ENCODE peak calls at places on chromosomes 6 and 20, in eight cellular contexts. T is heart left ventricle, R is breast epithelium, V is IMR-90, O is prostate gland, P is tibial nerve, Z is uterus, Q is testis. U is an unnamed sample.

GRCh38 chr6:33298773-33299236 is at the start of gene RGL2:
- DNase-seq in T (peak), R (peak), V (peak), O (peak), P (peak), Z (peak), Q (peak), U (no peak)

GRCh38 chr20:32538526-32538918 is 46.6 kb downstream of the NOL4L start:
- DNase-seq in T (peak), R (no peak), V (no peak), O (no peak), P (no peak), Z (no peak), Q (peak), U (no peak)

GRCh38 chr20:33516882-33517281 is 27.0 kb downstream of the CBFA2T2 start:
- DNase-seq in T (no peak), R (no peak), V (peak), O (no peak), P (no peak), Z (no peak), Q (no peak), U (no peak)

GRCh38 chr6:20778917-20779316 is 244.7 kb downstream of the CDKAL1 start:
- DNase-seq in T (no peak), R (no peak), V (no peak), O (no peak), P (no peak), Z (no peak), Q (no peak), U (no peak)

GRCh38 chr6:96249748-96250147 is 234.0 kb downstream of the FUT9 start:
- DNase-seq in T (no peak), R (no peak), V (no peak), O (no peak), P (no peak), Z (no peak), Q (no peak), U (no peak)

GRCh38 chr6:129567374-129567773 is 142.6 kb downstream of the ARHGAP18 start:
- DNase-seq in T (no peak), R (no peak), V (no peak), O (no peak), P (no peak), Z (no peak), Q (peak), U (no peak)

GRCh38 chr20:9166153-9166780 is 97.4 kb downstream of the PLCB4 start:
- DNase-seq in T (no peak), R (no peak), V (no peak), O (peak), P (no peak), Z (no peak), Q (no peak), U (no peak)

GRCh38 chr6:89392823-89393222 is 19.2 kb downstream of the RRAGD start:
- DNase-seq in T (no peak), R (no peak), V (no peak), O (no peak), P (no peak), Z (no peak), Q (no peak), U (no peak)

GRCh38 chr6:20056350-20056992 is 155.8 kb downstream of the MBOAT1 start:
- DNase-seq in T (no peak), R (no peak), V (peak), O (no peak), P (no peak), Z (no peak), Q (no peak), U (no peak)

GRCh38 chr20:17936791-17937687 is 31.6 kb downstream of the SNX5 start:
- DNase-seq in T (peak), R (no peak), V (peak), O (peak), P (no peak), Z (peak), Q (peak), U (no peak)

GRCh38 chr6:166777096-166777630 is 150.1 kb upstream of the RPS6KA2 start:
- DNase-seq in T (no peak), R (no peak), V (no peak), O (no peak), P (no peak), Z (no peak), Q (no peak), U (peak)

GRCh38 chr6:70110128-70111022 is 192.5 kb downstream of the COL9A1 start:
- DNase-seq in T (no peak), R (no peak), V (peak), O (no peak), P (no peak), Z (no peak), Q (no peak), U (no peak)

GRCh38 chr20:42041000-42041565 is 422.9 kb upstream of the CHD6 start:
- DNase-seq in T (no peak), R (no peak), V (no peak), O (no peak), P (no peak), Z (no peak), Q (peak), U (no peak)

GRCh38 chr6:110053395-110054240 is 75.5 kb downstream of the GPR6 start:
- DNase-seq in T (no peak), R (no peak), V (peak), O (no peak), P (no peak), Z (no peak), Q (peak), U (peak)

GRCh38 chr6:21609881-21610329 is 16.4 kb downstream of the SOX4 start:
- DNase-seq in T (no peak), R (no peak), V (no peak), O (no peak), P (no peak), Z (no peak), Q (peak), U (no peak)

GRCh38 chr20:23049201-23049932 is at the start of gene THBD:
- DNase-seq in T (peak), R (peak), V (peak), O (peak), P (peak), Z (peak), Q (peak), U (no peak)

DNA sequence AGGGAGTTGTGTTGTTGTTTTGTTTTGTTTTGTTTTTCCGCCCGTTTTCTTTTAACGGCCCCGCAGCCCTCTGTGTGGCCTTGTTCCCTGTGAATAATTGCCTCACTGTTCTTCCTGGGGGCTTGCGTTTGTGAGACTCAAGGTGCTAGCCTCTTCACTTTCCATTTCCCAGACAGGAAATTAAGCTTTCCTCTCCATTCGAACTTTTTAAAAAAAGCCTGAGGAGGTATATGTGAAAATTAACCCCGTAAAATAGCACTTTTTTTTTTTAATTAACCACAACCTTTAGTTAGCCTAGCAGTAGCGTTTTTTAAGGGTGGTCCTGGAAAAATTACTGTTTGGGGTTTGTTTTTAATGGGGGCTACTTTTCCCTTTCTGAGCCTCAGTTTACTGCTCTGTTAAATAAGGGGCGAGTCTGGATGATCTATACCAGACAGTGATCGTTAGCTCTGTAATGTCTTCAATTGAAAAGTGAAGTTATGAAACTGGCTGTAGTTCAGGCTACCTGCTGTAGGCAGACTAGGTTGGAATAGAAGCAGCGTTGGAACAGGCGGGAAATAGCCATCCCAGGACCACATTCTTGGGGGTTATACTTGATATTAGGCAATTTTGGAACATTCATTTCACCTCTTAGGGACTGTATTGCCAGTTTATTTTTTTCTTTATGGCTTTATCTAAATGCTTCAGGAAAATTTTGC is 1.7 kb downstream of the STX16 start:
- DNase-seq in T (no peak), R (no peak), V (no peak), O (no peak), P (no peak), Z (no peak), Q (no peak), U (no peak)
- TF ChIP-seq POLR2A in T (no peak), R (no peak), V (no peak), O (no peak), P (no peak), Z (no peak), Q (no peak), U (no peak)

GRCh38 chr6:24743944-24744335 is 25.0 kb upstream of the C6orf62 start:
- DNase-seq in T (no peak), R (no peak), V (no peak), O (no peak), P (no peak), Z (no peak), Q (no peak), U (no peak)
- H3K27ac ChIP-seq in T (no peak), R (no peak), V (peak), O (no peak), P (no peak), Z (no peak), Q (no peak), U (no peak)

GRCh38 chr6:158255974-158256601 is 56.2 kb upstream of the TULP4 start:
- DNase-seq in T (no peak), R (no peak), V (no peak), O (no peak), P (no peak), Z (no peak), Q (no peak), U (no peak)

GRCh38 chr6:158256746-158257424 is 55.4 kb upstream of the TULP4 start:
- DNase-seq in T (no peak), R (no peak), V (no peak), O (no peak), P (no peak), Z (no peak), Q (no peak), U (no peak)

GRCh38 chr6:158257425-158257759 is 54.9 kb upstream of the TULP4 start:
- DNase-seq in T (no peak), R (no peak), V (peak), O (no peak), P (no peak), Z (no peak), Q (no peak), U (no peak)

GRCh38 chr6:158259136-158259535 is 53.1 kb upstream of the TULP4 start:
- DNase-seq in T (no peak), R (no peak), V (no peak), O (no peak), P (no peak), Z (no peak), Q (no peak), U (no peak)

GRCh38 chr6:158257781-158258180 is 54.5 kb upstream of the TULP4 start:
- DNase-seq in T (no peak), R (no peak), V (no peak), O (no peak), P (no peak), Z (no peak), Q (no peak), U (no peak)
- TF ChIP-seq CTCF in T (no peak), R (no peak), V (no peak), O (no peak), P (no peak), Z (no peak), Q (no peak), U (no peak)

GRCh38 chr20:652611-653109 is 340 bp downstream of the SRXN1 start:
- DNase-seq in T (peak), R (no peak), V (peak), O (no peak), P (no peak), Z (no peak), Q (peak), U (no peak)

GRCh38 chr20:654427-654770 is 1.4 kb upstream of the SRXN1 start:
- DNase-seq in T (no peak), R (no peak), V (no peak), O (no peak), P (no peak), Z (no peak), Q (no peak), U (no peak)

GRCh38 chr20:653590-654426 is 808 bp upstream of the SRXN1 start:
- DNase-seq in T (no peak), R (no peak), V (no peak), O (no peak), P (no peak), Z (no peak), Q (no peak), U (no peak)

GRCh38 chr20:651713-652610 is 1.0 kb downstream of the SRXN1 start:
- DNase-seq in T (no peak), R (no peak), V (no peak), O (no peak), P (no peak), Z (no peak), Q (no peak), U (no peak)

DNA sequence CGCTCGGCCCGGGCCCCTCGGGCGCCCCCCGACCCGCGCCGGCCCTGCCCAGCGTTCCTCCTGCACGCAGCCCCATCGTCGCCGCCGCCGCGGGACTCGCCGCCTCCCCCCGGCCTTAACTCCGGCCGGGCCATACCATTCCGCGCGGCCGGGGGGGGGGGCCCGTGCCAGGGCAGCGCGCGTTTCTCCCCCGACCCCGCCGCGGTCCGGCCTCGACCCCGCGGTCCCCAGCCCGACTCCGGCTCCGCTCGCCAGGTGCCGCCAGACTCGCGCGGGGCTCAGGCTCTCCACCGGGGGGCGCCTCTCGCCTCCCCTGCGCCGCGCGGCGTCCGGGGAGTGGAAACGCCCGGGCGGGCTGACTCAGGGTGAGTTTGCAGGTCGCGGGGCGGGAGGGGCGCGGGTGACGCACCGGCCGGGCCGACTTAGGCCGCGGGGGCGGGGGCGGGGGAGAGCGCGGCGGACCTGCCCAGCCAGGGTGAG is at the start of gene SRXN1:
- DNase-seq in T (peak), R (peak), V (peak), O (peak), P (peak), Z (peak), Q (peak), U (peak)
- TF ChIP-seq POLR2A in T (peak), R (no peak), V (peak), O (peak), P (no peak), Z (no peak), Q (no peak), U (no peak)

GRCh38 chr6:150584065-150584464 is 15.6 kb upstream of the PLEKHG1 start:
- DNase-seq in T (no peak), R (no peak), V (no peak), O (no peak), P (no peak), Z (no peak), Q (no peak), U (no peak)
- H3K27ac ChIP-seq in T (no peak), R (no peak), V (no peak), O (no peak), P (no peak), Z (no peak), Q (no peak), U (no peak)

DNA sequence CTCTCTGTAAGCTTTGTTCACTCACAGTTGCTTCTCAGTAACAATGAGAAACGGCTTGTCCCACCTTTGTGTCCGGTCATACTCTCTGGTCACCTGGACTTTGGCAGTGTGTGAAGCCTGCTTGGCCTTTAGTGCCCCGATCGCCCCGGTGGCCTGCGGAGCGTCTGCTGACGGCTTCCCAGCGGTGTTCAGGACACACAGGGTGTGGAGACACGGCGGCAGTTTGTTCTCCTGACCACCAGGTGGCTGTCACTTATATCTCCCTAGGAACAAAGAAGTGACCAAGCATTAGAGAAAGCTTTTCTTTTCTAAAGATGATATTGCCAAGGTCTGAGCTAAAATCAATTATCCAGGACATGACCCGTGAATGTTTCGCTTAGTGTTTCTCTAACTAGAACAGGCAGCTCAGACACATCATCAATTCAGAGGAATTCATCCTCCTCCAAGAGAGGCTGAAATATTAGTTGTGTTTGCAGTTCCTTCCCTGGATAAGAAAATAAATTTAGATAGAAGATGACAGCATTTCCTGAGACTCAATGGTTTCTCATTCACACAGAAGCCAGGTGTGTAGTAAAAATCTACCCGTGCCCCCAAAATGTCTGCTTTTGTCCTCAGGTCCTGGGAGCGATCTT is 167.4 kb upstream of the THBS2 start:
- DNase-seq in T (no peak), R (no peak), V (peak), O (no peak), P (no peak), Z (no peak), Q (peak), U (peak)
- TF ChIP-seq CTCF in T (no peak), R (no peak), V (peak), O (no peak), P (no peak), Z (peak), Q (peak), U (no peak)

GRCh38 chr6:57019434-57019833 is 27.1 kb upstream of the KIAA1586 start:
- DNase-seq in T (no peak), R (no peak), V (no peak), O (no peak), P (no peak), Z (no peak), Q (no peak), U (no peak)
- TF ChIP-seq POLR2A in T (no peak), R (no peak), V (no peak), O (no peak), P (no peak), Z (no peak), Q (no peak), U (no peak)

DNA sequence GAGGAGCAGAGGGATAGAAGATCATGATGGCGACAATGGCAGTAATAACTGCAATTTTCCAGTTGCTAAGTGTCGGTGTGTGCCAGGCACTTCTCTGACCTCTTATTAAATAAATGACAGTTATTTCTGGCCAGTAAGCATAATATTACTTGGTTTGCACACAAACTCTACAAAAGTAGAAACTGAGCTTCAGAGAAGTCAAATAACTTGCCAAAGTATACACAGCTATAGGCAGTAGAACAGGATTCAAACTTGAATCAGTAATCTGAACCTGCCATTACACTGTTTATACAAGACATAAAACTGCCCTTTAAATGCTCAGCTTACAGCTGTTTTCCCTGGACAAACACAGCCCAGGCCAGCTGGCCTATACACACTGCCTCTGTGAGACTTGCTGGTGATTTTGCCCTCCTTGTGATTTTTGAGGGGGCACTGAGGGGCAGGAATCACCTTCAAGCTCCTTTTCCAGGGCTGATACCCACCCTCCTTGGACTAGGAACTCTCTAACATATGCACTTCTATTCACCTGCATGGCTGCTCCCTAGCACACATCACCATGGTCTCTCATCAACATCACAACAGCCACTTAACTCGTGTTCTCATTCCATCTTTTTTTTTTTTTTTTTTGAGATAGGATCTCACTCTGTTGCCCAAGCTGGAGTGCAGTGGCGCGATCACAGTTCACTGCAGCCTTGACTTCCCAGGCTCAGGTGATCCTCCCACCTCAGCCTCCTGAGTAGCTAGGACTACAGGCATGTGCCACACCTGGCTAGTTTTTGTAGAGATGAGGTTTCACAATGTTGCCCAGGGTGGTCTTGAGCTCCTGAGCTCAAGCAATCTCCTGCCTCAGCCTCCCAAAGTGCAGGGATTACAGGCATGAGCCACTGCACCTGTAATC is 63.6 kb downstream of the SLC23A2 start:
- DNase-seq in T (no peak), R (no peak), V (peak), O (peak), P (no peak), Z (no peak), Q (no peak), U (no peak)
- H3K27ac ChIP-seq in T (no peak), R (no peak), V (peak), O (no peak), P (no peak), Z (no peak), Q (no peak), U (no peak)

U was measured in vagina.